ENCODE peak calls at places on chromosomes 1 and 21, in nine cellular contexts. L is amygdala; Z is A549; P is activated effector memory CD4-positive, alpha-beta T cell treated with Interleukin-2 at 50 U/mL for 16 hours; U is HAP-1; T is NCI-H1048; A is H4; E is mucosa of descending colon; K is Kasumi-1. R is an unnamed sample.

GRCh38 chr1:10033359-10033845 is 644 bp downstream of the UBE4B start:
- DNase-seq in Z (peak; percentile 52), A (peak; percentile 25), P (no peak), K (peak; percentile 52), E (peak; percentile 33), L (no peak), U (peak; percentile 57), T (no peak), R (no peak)

GRCh38 chr1:28280961-28281360 is 21.6 kb downstream of the SESN2 start:
- DNase-seq in P (no peak), L (no peak), A (no peak), K (no peak), E (peak; percentile 41), T (no peak), U (no peak), Z (no peak), R (no peak)

GRCh38 chr1:6513296-6513928 is 21.9 kb upstream of the PLEKHG5 start:
- DNase-seq in T (no peak), U (no peak), L (no peak), E (no peak), A (no peak), Z (no peak), K (no peak), P (no peak), R (no peak)

GRCh38 chr21:32934829-32935228 is 90.9 kb upstream of the OLIG2 start:
- DNase-seq in E (no peak), L (no peak), A (no peak), U (no peak), P (no peak), K (no peak), T (no peak), Z (no peak), R (peak; percentile 62)

GRCh38 chr1:212555426-212555825 is 53.1 kb upstream of the ATF3 start:
- DNase-seq in L (no peak), U (no peak), K (no peak), A (no peak), P (no peak), T (no peak), Z (no peak), E (no peak), R (no peak)

GRCh38 chr1:205568469-205569361 is 63.1 kb downstream of the ELK4 start:
- DNase-seq in A (no peak), Z (no peak), P (no peak), K (no peak), E (peak; percentile 67), T (no peak), L (no peak), U (peak; percentile 46), R (no peak)

GRCh38 chr1:145804235-145805045 is 19.5 kb downstream of the RNF115 start:
- DNase-seq in Z (no peak), P (no peak), K (no peak), T (no peak), L (no peak), A (no peak), U (no peak), E (no peak), R (no peak)

GRCh38 chr1:111283838-111284237 is 6.8 kb upstream of the CHIA start:
- DNase-seq in P (no peak), L (no peak), K (no peak), A (no peak), T (no peak), U (no peak), Z (no peak), E (no peak), R (no peak)

GRCh38 chr1:177439301-177439700 is 268.5 kb downstream of the BRINP2 start:
- DNase-seq in P (no peak), T (no peak), E (no peak), U (no peak), L (no peak), K (no peak), Z (no peak), A (no peak), R (no peak)

GRCh38 chr1:244196890-244197289 is 145.8 kb downstream of the ZBTB18 start:
- DNase-seq in L (no peak), U (no peak), E (no peak), T (no peak), P (no peak), A (no peak), K (no peak), Z (no peak), R (no peak)

GRCh38 chr1:41615981-41616380 is 131.5 kb upstream of the EDN2 start:
- DNase-seq in K (no peak), U (no peak), L (no peak), E (no peak), Z (no peak), A (no peak), P (no peak), T (no peak), R (peak; percentile 8)

GRCh38 chr1:36835017-36835695 is 199.2 kb downstream of the GRIK3 start:
- DNase-seq in E (no peak), Z (no peak), A (no peak), P (no peak), T (no peak), U (no peak), L (no peak), K (no peak), R (no peak)

GRCh38 chr1:229109320-229109761 is 161.6 kb upstream of the RAB4A start:
- DNase-seq in K (peak; percentile 56), T (no peak), Z (no peak), L (no peak), U (no peak), P (no peak), E (peak; percentile 40), A (no peak), R (no peak)

GRCh38 chr1:175317795-175318194 is 125.2 kb upstream of the KIAA0040 start:
- DNase-seq in Z (no peak), K (no peak), L (no peak), P (no peak), T (no peak), E (no peak), U (no peak), A (no peak), R (no peak)

GRCh38 chr1:44367932-44368331 is 12.9 kb upstream of the ERI3 start:
- DNase-seq in T (no peak), L (no peak), Z (no peak), E (no peak), K (no peak), U (no peak), A (no peak), P (no peak), R (no peak)

GRCh38 chr1:79430437-79430836 is 423.9 kb upstream of the ADGRL4 start:
- DNase-seq in E (no peak), A (no peak), L (no peak), Z (no peak), T (no peak), P (no peak), K (no peak), U (no peak), R (no peak)

GRCh38 chr1:236603896-236604217 is 459 bp downstream of the HEATR1 start:
- DNase-seq in Z (peak; percentile 25), U (peak; percentile 21), K (no peak), A (no peak), E (no peak), L (no peak), T (no peak), P (no peak), R (no peak)

GRCh38 chr1:219567341-219567947 is 45.5 kb downstream of the ZC3H11B start:
- DNase-seq in A (peak; percentile 57), Z (peak; percentile 69), P (no peak), L (no peak), U (no peak), T (no peak), K (peak; percentile 55), E (no peak), R (no peak)

GRCh38 chr1:89884718-89885596 is 64.1 kb downstream of the LRRC8D start:
- DNase-seq in K (no peak), U (no peak), A (no peak), L (no peak), P (no peak), T (no peak), Z (peak; percentile 14), E (no peak), R (no peak)

GRCh38 chr21:46082638-46083270 is 15.2 kb upstream of the COL6A2 start:
- DNase-seq in E (no peak), Z (no peak), U (no peak), K (no peak), T (no peak), P (no peak), A (peak; percentile 8), L (no peak), R (peak; percentile 68)

GRCh38 chr21:41762236-41762635 is 4.6 kb downstream of the RIPK4 start:
- DNase-seq in Z (no peak), T (no peak), L (no peak), K (peak; percentile 1), A (no peak), E (no peak), U (peak; percentile 59), P (no peak), R (no peak)

GRCh38 chr1:202952818-202953217 is 5.3 kb downstream of the ADIPOR1 start:
- DNase-seq in A (no peak), E (no peak), Z (no peak), L (no peak), T (no peak), U (no peak), P (no peak), K (peak; percentile 92), R (no peak)

R was measured in osteocyte.